ENCODE peak calls at places on chromosomes 6 and 20, in five cellular contexts. S, G, D, J and Y are unnamed samples.
A peak's percentile ranks its signal among the peaks of the same experiment; 100 is the strongest.

GRCh38 chr6:137358273-137358672 is 135.9 kb downstream of the OLIG3 start:
- DNase-seq in S (no peak), G (no peak), D (no peak), J (no peak), Y (no peak)

GRCh38 chr20:31693987-31694661 is 28.5 kb downstream of the BCL2L1 start:
- DNase-seq in S (no peak), G (no peak), D (no peak), J (no peak), Y (no peak)

GRCh38 chr6:111683749-111684267 is 78.1 kb upstream of the TRAF3IP2 start:
- DNase-seq in S (no peak), G (no peak), D (peak; percentile 88), J (no peak), Y (no peak)

GRCh38 chr6:46044876-46045617 is 29.4 kb upstream of the CLIC5 start:
- DNase-seq in S (no peak), G (no peak), D (no peak), J (peak; percentile 73), Y (no peak)

GRCh38 chr20:46209930-46210671 is 92.0 kb downstream of the CD40 start:
- DNase-seq in S (no peak), G (no peak), D (no peak), J (no peak), Y (no peak)

GRCh38 chr20:13857304-13857703 is 72.5 kb downstream of the NDUFAF5 start:
- DNase-seq in S (no peak), G (no peak), D (no peak), J (no peak), Y (no peak)

GRCh38 chr6:85764844-85765243 is 122.2 kb upstream of the SYNCRIP start:
- DNase-seq in S (no peak), G (no peak), D (no peak), J (no peak), Y (no peak)

GRCh38 chr6:10194816-10195639 is 219.8 kb downstream of the TFAP2A start:
- DNase-seq in S (no peak), G (no peak), D (no peak), J (no peak), Y (no peak)

GRCh38 chr6:124877468-124877867 is 84.8 kb upstream of the RNF217 start:
- DNase-seq in S (no peak), G (no peak), D (no peak), J (no peak), Y (no peak)

GRCh38 chr20:33915726-33916331 is 77.9 kb upstream of the RALY start:
- DNase-seq in S (no peak), G (peak; percentile 83), D (no peak), J (peak; percentile 15), Y (peak; percentile 44)
- TF ChIP-seq POLR2AphosphoS5 in S (no peak), G (no peak), D (no peak), J (no peak), Y (no peak)

DNA sequence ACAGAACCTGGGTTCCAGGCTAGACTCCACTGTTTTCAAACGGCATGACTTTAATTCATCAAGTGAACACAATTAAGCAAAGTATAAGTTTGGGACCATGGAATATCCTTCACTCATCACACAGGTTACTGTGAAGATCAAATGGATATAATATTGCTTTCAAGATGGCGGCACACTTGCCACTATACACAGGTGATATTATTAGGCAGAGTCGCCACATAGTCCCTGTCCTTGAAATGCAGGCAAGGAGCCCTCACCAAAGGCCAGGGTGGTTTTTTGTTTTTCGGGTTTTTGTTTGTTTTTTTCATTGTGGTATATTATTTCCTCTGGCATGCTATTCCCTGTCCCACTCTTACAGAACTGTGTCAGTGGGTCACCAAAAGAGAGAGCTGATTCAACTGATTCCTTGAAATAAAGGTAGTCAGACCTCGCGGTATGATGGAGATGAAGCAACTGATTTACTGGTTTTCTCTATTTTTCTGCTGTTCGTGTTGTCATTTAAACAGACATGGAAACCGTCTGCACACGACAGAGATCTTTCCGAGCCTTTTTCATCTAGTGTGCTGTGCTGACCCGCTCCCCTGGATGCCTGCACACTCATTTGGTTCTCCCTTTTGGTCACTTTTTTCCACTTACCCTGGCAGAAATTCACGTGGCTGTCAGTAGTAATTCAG is 29.7 kb downstream of the MYB start:
- DNase-seq in S (no peak), G (no peak), D (no peak), J (no peak), Y (no peak)
- TF ChIP-seq POLR2A in S (no peak), G (no peak), D (no peak), J (no peak), Y (no peak)

GRCh38 chr6:68634503-68635411 is at the start of gene ADGRB3:
- DNase-seq in S (no peak), G (peak; percentile 82), D (peak; percentile 89), J (no peak), Y (peak; percentile 32)

GRCh38 chr6:68635706-68636513 is 828 bp downstream of the ADGRB3 start:
- DNase-seq in S (no peak), G (no peak), D (peak; percentile 73), J (no peak), Y (no peak)

GRCh38 chr6:68632620-68633195 is 2.4 kb upstream of the ADGRB3 start:
- DNase-seq in S (no peak), G (no peak), D (no peak), J (no peak), Y (no peak)

GRCh38 chr6:68635412-68635705 is 277 bp downstream of the ADGRB3 start:
- DNase-seq in S (no peak), G (no peak), D (no peak), J (no peak), Y (no peak)

GRCh38 chr6:68633654-68634502 is 1.2 kb upstream of the ADGRB3 start:
- DNase-seq in S (no peak), G (no peak), D (no peak), J (no peak), Y (no peak)
- TF ChIP-seq POLR2AphosphoS5 in S (no peak), G (no peak), D (no peak), J (no peak), Y (no peak)

DNA sequence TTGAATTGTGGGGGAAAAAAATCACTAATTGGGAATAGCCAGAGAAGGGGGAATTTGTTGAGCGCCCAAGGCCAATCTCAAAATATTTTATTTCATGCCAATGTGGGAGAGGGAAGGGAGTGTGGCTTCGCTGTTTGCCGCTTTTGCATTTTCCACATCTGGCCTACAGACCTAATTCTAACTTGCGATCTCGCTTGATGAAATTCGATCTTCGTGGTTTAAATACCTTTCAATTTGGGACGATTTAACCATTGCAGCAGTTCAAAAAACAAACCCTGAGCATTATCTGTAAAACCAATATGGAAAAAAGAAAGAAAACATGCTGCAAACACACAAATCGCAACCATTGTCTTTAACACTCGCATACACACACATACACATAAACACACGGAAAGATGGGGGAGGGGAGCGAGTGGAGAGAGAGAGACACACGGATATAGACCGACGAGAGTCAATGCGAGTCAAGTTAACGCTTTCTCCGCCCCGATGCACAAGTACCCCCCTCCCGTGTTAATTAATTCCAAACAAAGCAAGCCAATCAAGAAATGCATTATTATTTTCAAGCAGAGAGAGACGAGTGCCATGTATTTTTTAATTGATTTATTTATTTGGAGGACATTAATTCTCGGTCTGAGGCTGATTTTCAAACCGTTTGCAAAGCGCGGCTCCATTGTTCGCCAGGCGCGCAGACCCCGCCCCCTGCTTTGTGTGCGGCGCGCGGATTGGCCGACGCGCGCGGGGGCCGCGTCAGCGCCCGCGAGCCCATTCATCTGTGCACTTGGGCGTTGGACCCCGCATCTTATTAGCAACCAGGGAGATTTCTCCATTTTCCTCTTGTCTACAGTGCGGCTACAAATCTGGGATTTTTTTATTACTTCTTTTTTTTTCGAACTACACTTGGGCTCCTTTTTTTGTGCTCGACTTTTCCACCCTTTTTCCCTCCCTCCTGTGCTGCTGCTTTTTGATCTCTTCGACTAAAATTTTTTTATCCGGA is at the start of gene MARCKS:
- DNase-seq in S (no peak), G (peak; percentile 92), D (peak; percentile 92), J (peak; percentile 69), Y (peak; percentile 52)
- TF ChIP-seq POLR2A in S (peak; percentile 80), G (peak; percentile 59), D (peak; percentile 85), J (peak; percentile 87), Y (peak; percentile 80)

GRCh38 chr6:139240161-139241010 is 51.4 kb downstream of the TXLNB start:
- DNase-seq in S (no peak), G (no peak), D (no peak), J (no peak), Y (no peak)
- TF ChIP-seq POLR2AphosphoS5 in S (no peak), G (no peak), D (no peak), J (no peak), Y (no peak)

DNA sequence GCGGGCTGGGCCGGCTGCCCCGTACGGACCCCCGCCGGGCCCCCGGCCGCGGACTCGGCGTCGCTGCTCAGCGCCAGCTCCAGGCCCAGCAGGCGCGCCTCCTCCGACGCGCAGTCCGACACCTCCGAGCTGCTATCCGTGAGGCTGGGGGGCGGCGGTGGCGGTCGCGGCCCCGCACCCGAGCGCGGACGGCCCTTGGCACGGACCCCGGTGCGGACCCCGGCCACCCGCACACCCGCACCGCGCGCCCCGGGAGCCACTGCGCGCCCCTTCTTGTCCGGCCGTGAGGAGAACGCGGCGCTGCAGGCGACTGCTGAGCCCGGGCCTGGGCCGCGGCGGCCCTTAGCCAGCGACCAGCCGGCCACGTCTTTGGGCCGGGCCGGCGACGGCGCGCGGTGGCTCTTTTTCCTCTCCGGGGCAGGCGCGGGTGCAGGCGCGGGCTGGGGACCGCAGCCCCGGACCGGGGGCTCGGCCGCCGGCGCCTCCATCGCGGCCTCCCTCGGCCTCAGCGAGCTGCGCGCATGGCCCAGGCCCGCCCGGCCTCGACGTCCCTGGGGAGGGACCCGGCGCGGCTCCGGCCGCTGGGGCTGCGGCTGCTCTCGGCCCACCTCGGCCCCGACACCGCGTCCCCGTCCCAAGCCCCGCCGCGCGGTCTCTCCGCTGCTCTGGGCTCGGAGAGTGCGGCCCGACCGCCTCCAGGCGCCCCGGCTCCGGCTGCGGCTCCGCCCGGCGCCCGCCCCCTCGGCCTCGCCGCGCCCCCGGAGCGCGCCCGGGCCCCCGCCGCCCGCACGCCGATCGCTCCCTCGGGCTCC is 12.9 kb upstream of the TLDC2 start:
- DNase-seq in S (no peak), G (peak; percentile 87), D (no peak), J (no peak), Y (no peak)
- TF ChIP-seq POLR2A in S (peak; percentile 55), G (no peak), D (no peak), J (peak; percentile 35), Y (no peak)

DNA sequence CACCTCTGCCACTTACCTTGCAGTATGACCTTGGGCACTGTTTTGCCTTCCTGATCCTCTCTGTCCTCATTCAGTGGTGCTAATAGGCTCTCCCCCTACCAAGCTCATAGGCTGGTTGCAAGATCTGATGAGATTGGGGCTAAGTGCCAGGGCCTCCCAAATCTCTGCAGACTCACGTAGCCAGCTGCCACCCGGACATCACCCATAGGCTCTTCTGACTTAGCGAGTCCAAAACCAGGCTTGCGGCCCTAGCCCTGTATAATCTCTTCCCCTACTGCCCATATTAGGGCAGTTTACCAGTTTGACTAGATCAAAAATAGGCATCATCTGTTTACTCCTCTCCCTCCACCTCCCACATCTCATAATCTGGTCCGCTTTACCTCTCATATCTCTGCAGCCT is 54.2 kb upstream of the VSTM2L start:
- DNase-seq in S (no peak), G (no peak), D (no peak), J (no peak), Y (no peak)
- TF ChIP-seq POLR2AphosphoS5 in S (no peak), G (no peak), D (no peak), J (no peak), Y (no peak)